ENCODE peak calls at places on chromosome 18, in four cellular contexts. X is HTR-8/SVneo, L is T-helper 22 cell, B is brain microvascular endothelial cell. C is an unnamed sample.

GRCh38 chr18:57294547-57294946 is 57.8 kb upstream of the ST8SIA3 start:
- DNase-seq in L (no peak), X (no peak), B (no peak), C (no peak)

GRCh38 chr18:64886995-64887394 is 738.1 kb upstream of the LINC00305 start:
- DNase-seq in X (no peak), B (no peak), L (no peak), C (no peak)

GRCh38 chr18:12645264-12645663 is 12.6 kb downstream of the SPIRE1 start:
- DNase-seq in L (no peak), B (no peak), X (no peak), C (no peak)

GRCh38 chr18:10834128-10834815 is 308.4 kb downstream of the NAPG start:
- DNase-seq in L (no peak), B (no peak), X (no peak), C (no peak)

GRCh38 chr18:51666717-51667320 is 469.3 kb upstream of the MEX3C start:
- DNase-seq in X (no peak), L (no peak), B (peak), C (no peak)

GRCh38 chr18:3616142-3616541 is 166.2 kb downstream of the TGIF1 start:
- DNase-seq in B (no peak), L (no peak), X (no peak), C (no peak)

GRCh38 chr18:62281684-62282083 is 43.4 kb upstream of the TNFRSF11A start:
- DNase-seq in X (no peak), B (peak), L (no peak), C (peak)

GRCh38 chr18:59620381-59620780 is 76.8 kb downstream of the CCBE1 start:
- DNase-seq in L (no peak), X (no peak), B (no peak), C (no peak)

GRCh38 chr18:50797147-50797546 is 22.7 kb downstream of the MRO start:
- DNase-seq in B (no peak), L (no peak), X (no peak), C (no peak)

GRCh38 chr18:76529433-76529811 is 34.4 kb upstream of the ZNF516 start:
- DNase-seq in B (no peak), X (no peak), L (no peak), C (no peak)

GRCh38 chr18:50201476-50201875 is 6.5 kb upstream of the MYO5B start:
- DNase-seq in X (no peak), L (no peak), B (no peak), C (no peak)

GRCh38 chr18:37124511-37124910 is 295.6 kb downstream of the KIAA1328 start:
- DNase-seq in X (no peak), B (no peak), L (no peak), C (no peak)

GRCh38 chr18:62982600-62983251 is 267.4 kb downstream of the PHLPP1 start:
- DNase-seq in X (peak), B (peak), L (no peak), C (no peak)

GRCh38 chr18:59096098-59096779 is 43.4 kb upstream of the SEC11C start:
- DNase-seq in B (no peak), X (no peak), L (no peak), C (no peak)

GRCh38 chr18:74505776-74506175 is 9.6 kb downstream of the CNDP2 start:
- DNase-seq in X (no peak), B (no peak), L (no peak), C (no peak)

GRCh38 chr18:77017355-77017754 is 115.2 kb downstream of the MBP start:
- DNase-seq in L (no peak), X (no peak), B (no peak), C (no peak)

GRCh38 chr18:76838182-76838581 is 15.8 kb downstream of the ZNF236 start:
- DNase-seq in B (no peak), L (no peak), X (no peak), C (no peak)

GRCh38 chr18:77068321-77068841 is 64.2 kb downstream of the MBP start:
- DNase-seq in L (peak), X (no peak), B (no peak), C (no peak)

GRCh38 chr18:47342566-47342965 is 91.1 kb upstream of the SKOR2 start:
- DNase-seq in B (no peak), L (no peak), X (no peak), C (no peak)

GRCh38 chr18:61337527-61337926 is 4.3 kb downstream of the CDH20 start:
- DNase-seq in B (no peak), L (no peak), X (no peak), C (no peak)

GRCh38 chr18:11327656-11328055 is 178.3 kb upstream of the PIEZO2 start:
- DNase-seq in L (no peak), X (no peak), B (no peak), C (no peak)

GRCh38 chr18:10588975-10589374 is 63.1 kb downstream of the NAPG start:
- DNase-seq in X (no peak), L (no peak), B (no peak), C (no peak)

GRCh38 chr18:22309191-22309590 is 108.5 kb downstream of the CTAGE1 start:
- DNase-seq in L (no peak), B (peak), X (no peak), C (no peak)

GRCh38 chr18:40124107-40124506 is 1830.9 kb upstream of the PIK3C3 start:
- DNase-seq in L (no peak), X (no peak), B (peak), C (no peak)

GRCh38 chr18:46542545-46542944 is 114.5 kb downstream of the LOXHD1 start:
- DNase-seq in L (no peak), B (no peak), X (peak), C (no peak)

GRCh38 chr18:56097561-56098095 is 509.6 kb upstream of the TCF4 start:
- DNase-seq in X (no peak), B (no peak), L (no peak), C (no peak)

GRCh38 chr18:35688757-35689156 is 107.2 kb downstream of the GALNT1 start:
- DNase-seq in X (no peak), L (no peak), B (no peak), C (no peak)

GRCh38 chr18:59606193-59607175 is 90.7 kb downstream of the CCBE1 start:
- DNase-seq in L (no peak), B (peak), X (no peak), C (no peak)

GRCh38 chr18:59686260-59686659 is 11.0 kb downstream of the CCBE1 start:
- DNase-seq in B (no peak), L (no peak), X (no peak), C (no peak)

GRCh38 chr18:23798249-23798648 is 109.0 kb downstream of the LAMA3 start:
- DNase-seq in X (no peak), B (no peak), L (no peak), C (no peak)

GRCh38 chr18:26648509-26649192 is 100.3 kb upstream of the KCTD1 start:
- DNase-seq in B (no peak), X (no peak), L (no peak), C (no peak)

GRCh38 chr18:48023334-48024008 is 93.0 kb upstream of the SMAD2 start:
- DNase-seq in X (peak), L (no peak), B (peak), C (peak)

C was measured in PC-9.